ENCODE peak calls at places on chromosome 10, in seven cellular contexts. X is trophoblast cell, H is neuronal stem cell, P is mesenchymal stem cell, Z is IMR-90, G is H9, W is H1. T is an unnamed sample.

GRCh38 chr10:110006358-110007170 is 1.2 kb upstream of the ADD3 start:
- DNase-seq in H (peak), P (peak), Z (peak), W (no peak), G (peak), X (no peak), T (peak)

GRCh38 chr10:126422561-126422960 is 34.3 kb upstream of the ADAM12 start:
- DNase-seq in X (no peak), W (no peak), Z (peak), H (no peak), P (no peak), G (no peak), T (no peak)

GRCh38 chr10:61376377-61376776 is 76.8 kb downstream of the TMEM26 start:
- DNase-seq in G (no peak), W (no peak), H (no peak), X (no peak), Z (no peak), P (no peak), T (no peak)

GRCh38 chr10:3099291-3100092 is 32.1 kb downstream of the PFKP start:
- DNase-seq in Z (peak), X (peak), H (no peak), G (no peak), W (no peak), P (peak), T (no peak)

GRCh38 chr10:93435621-93436385 is 46.3 kb downstream of the MYOF start:
- DNase-seq in X (peak), G (no peak), H (peak), Z (peak), P (peak), W (no peak), T (peak)

GRCh38 chr10:30820282-30820991 is 190.9 kb upstream of the LYZL2 start:
- DNase-seq in P (peak), W (no peak), Z (peak), G (no peak), H (no peak), X (no peak), T (no peak)

GRCh38 chr10:11424456-11425287 is 186.8 kb downstream of the USP6NL start:
- DNase-seq in Z (peak), W (no peak), G (peak), H (peak), X (peak), P (peak), T (peak)

GRCh38 chr10:100083623-100084022 is 2.0 kb upstream of the CPN1 start:
- DNase-seq in H (no peak), W (no peak), P (no peak), Z (no peak), X (no peak), G (no peak), T (no peak)

GRCh38 chr10:119139464-119140067 is 25.9 kb downstream of the SFXN4 start:
- DNase-seq in W (peak), P (peak), X (peak), H (peak), Z (peak), G (peak), T (peak)

GRCh38 chr10:126598009-126598408 is 72.5 kb downstream of the C10orf90 start:
- DNase-seq in G (peak), H (peak), Z (peak), X (peak), W (no peak), P (peak), T (peak)

GRCh38 chr10:119670717-119671116 is 19.5 kb downstream of the BAG3 start:
- DNase-seq in H (no peak), G (no peak), X (no peak), P (no peak), W (no peak), Z (peak), T (no peak)

GRCh38 chr10:76082232-76082631 is 650.8 kb downstream of the LRMDA start:
- DNase-seq in H (no peak), X (no peak), P (no peak), G (no peak), W (no peak), Z (no peak), T (no peak)

GRCh38 chr10:69479241-69479730 is 28.0 kb downstream of the TSPAN15 start:
- DNase-seq in Z (no peak), X (no peak), W (no peak), H (no peak), P (no peak), G (no peak), T (no peak)

GRCh38 chr10:50421026-50421719 is 169.9 kb upstream of the ASAH2 start:
- DNase-seq in H (no peak), X (peak), Z (peak), G (peak), W (no peak), P (peak), T (peak)

GRCh38 chr10:119496282-119496681 is 46.2 kb downstream of the RGS10 start:
- DNase-seq in H (no peak), X (peak), W (no peak), G (no peak), P (peak), Z (no peak), T (peak)

GRCh38 chr10:61475449-61475873 is 22.3 kb upstream of the TMEM26 start:
- DNase-seq in G (no peak), H (no peak), X (peak), P (peak), W (no peak), Z (peak), T (no peak)

GRCh38 chr10:117186832-117187615 is 10.3 kb upstream of the KCNK18 start:
- DNase-seq in G (no peak), W (no peak), P (no peak), Z (peak), H (no peak), X (peak), T (peak)

GRCh38 chr10:80041162-80041561 is 37.3 kb upstream of the TMEM254 start:
- DNase-seq in P (no peak), H (no peak), Z (no peak), X (no peak), G (no peak), W (no peak), T (no peak)

GRCh38 chr10:77189056-77189455 is 448.6 kb downstream of the KCNMA1 start:
- DNase-seq in P (no peak), W (no peak), H (no peak), X (no peak), Z (no peak), G (no peak), T (no peak)

GRCh38 chr10:75352650-75353049 is 48.9 kb downstream of the ZNF503 start:
- DNase-seq in H (no peak), X (no peak), Z (peak), P (peak), G (no peak), W (no peak), T (no peak)

GRCh38 chr10:17335065-17335464 is 107.0 kb downstream of the VIM start:
- DNase-seq in H (no peak), Z (peak), G (no peak), X (peak), W (no peak), P (no peak), T (no peak)

GRCh38 chr10:91856637-91857036 is 52.6 kb downstream of the FGFBP3 start:
- DNase-seq in G (no peak), P (peak), W (no peak), Z (no peak), H (no peak), X (peak), T (peak)

GRCh38 chr10:68208424-68209042 is 23.4 kb downstream of the ATOH7 start:
- DNase-seq in P (peak), G (peak), W (peak), X (peak), Z (peak), H (peak), T (peak)

GRCh38 chr10:113600569-113600968 is 47.7 kb downstream of the HABP2 start:
- DNase-seq in X (peak), Z (no peak), P (no peak), W (no peak), H (no peak), G (no peak), T (no peak)

GRCh38 chr10:133058267-133059092 is 29.2 kb upstream of the ADGRA1 start:
- DNase-seq in P (no peak), W (no peak), H (no peak), G (no peak), Z (no peak), X (no peak), T (no peak)

GRCh38 chr10:91901784-91902677 is 7.3 kb downstream of the FGFBP3 start:
- DNase-seq in G (no peak), Z (peak), W (no peak), H (no peak), X (peak), P (peak), T (peak)

GRCh38 chr10:15856328-15857000 is 3.8 kb downstream of the MINDY3 start:
- DNase-seq in G (no peak), W (no peak), X (peak), P (peak), Z (no peak), H (no peak), T (peak)

GRCh38 chr10:96999987-97000386 is 167.9 kb downstream of the LCOR start:
- DNase-seq in X (no peak), G (no peak), P (no peak), W (no peak), Z (no peak), H (no peak), T (no peak)

GRCh38 chr10:102753724-102754123 is 10.0 kb downstream of the WBP1L start:
- DNase-seq in G (no peak), Z (no peak), W (no peak), P (no peak), X (no peak), H (no peak), T (no peak)
- H2BK5ac ChIP-seq in G (no peak), Z (peak), W (no peak), P (no peak), X (no peak), H (no peak), T (no peak)

DNA sequence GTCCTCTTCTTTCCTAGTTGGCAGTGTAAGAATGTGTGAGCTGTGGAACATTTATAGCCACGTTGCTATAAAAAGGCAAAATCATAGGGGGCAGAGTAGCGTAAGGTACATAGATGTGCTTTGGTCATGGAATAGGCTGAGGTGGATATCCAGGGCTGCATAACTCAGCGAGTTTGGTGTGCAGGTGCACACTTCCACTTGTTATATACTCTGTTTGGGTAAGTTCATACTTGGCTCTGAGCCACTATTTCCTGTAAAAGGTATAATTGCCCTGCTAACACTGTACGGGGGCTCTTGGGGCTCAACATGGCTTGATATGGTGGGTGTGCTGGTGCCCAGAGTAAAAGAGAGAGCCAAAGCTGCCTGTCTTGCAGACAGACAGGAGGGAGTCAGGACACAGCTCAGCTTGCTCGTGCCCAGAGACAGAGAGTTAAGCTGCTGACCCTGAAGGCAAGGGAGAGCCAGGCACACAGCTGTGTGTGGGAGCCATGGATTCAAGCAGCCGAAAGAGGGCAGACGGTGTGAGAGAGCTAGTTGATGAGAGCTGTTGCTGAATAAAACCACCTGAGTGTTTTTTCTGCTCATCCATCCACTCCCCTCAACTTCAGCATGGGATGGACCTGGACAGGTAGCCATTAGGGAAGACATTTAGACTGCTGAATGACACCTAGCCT is 126.7 kb downstream of the DKK1 start:
- DNase-seq in W (no peak), G (peak), Z (no peak), P (no peak), H (no peak), X (no peak), T (no peak)
- H3K4me2 ChIP-seq in W (no peak), G (no peak), Z (no peak), P (no peak), H (no peak), X (no peak), T (no peak)

DNA sequence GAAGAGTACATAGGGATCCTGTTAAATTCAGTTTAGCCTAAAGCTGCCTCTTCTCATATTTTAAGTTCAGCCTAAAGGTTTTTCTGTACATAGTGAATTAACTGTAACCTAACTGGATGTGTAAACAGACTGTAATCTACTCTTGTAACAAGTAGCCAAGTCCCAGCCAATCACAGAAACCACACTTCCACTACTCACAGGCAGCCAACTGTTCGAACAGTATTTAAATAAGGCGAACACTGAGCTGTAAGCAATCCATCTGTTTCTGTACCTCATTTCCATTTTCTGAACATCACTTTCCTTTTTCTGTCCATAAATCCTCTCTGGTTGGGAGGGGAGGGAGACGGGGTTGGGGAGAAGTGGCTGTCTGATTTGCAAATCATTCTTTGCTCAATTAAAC is 15.0 kb upstream of the STN1 start:
- DNase-seq in H (no peak), G (no peak), W (no peak), Z (no peak), P (no peak), X (no peak), T (no peak)
- H2BK5ac ChIP-seq in H (no peak), G (no peak), W (no peak), Z (no peak), P (no peak), X (no peak), T (no peak)

GRCh38 chr10:83941189-83941588 is 198.1 kb upstream of the GHITM start:
- DNase-seq in G (no peak), P (no peak), X (no peak), H (no peak), Z (no peak), W (no peak), T (no peak)

GRCh38 chr10:83943920-83944319 is 195.4 kb upstream of the GHITM start:
- DNase-seq in P (no peak), H (no peak), Z (no peak), W (no peak), X (no peak), G (no peak), T (no peak)

GRCh38 chr10:83942410-83942809 is 196.9 kb upstream of the GHITM start:
- DNase-seq in H (no peak), X (no peak), G (no peak), Z (no peak), P (no peak), W (no peak), T (no peak)
- H3K4me2 ChIP-seq in H (no peak), X (no peak), G (no peak), Z (no peak), P (no peak), W (no peak), T (no peak)

DNA sequence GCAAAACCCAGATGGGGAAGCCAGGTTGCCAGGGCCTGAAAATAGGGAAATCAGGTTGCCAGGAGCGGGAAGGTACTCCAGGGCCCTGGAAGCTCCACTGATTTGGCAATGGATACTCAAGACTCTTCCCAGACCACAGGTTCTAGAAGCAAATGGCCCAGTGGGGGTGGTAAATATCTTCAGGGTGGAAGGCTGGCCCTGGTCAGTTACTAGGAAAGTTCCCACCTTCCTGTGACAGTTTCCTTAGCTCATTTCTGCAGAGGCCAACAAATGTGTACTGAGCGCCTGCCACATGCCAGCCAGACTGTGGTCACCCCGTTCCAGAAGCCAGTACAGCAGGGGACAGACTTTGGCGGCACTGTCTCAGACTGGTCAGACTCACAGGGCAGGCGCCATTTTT is 113.6 kb downstream of the FAM53B start:
- DNase-seq in G (no peak), X (no peak), H (no peak), W (no peak), Z (no peak), P (no peak), T (no peak)
- H2BK5ac ChIP-seq in G (no peak), X (no peak), H (peak), W (no peak), Z (no peak), P (no peak), T (no peak)

DNA sequence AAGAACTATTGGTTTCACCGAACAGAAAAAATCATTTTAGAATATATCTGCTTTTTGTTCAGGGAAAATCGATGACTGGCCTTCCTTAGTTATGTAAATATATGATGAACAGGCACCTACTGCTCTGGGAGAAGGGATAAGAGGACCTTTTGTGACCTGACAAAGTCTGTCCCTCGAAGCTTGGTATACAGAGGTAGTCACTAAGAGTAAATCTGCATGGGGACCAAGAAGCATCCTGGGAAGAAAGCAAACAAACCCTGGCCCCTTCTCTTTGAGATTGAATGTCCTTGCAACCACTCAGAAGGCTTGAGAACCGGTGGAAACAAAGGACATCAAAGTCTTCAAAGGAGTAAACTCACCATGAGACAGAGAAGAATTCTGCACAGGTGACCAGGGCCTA is 52.3 kb downstream of the SKIDA1 start:
- DNase-seq in H (no peak), W (no peak), P (no peak), G (peak), X (no peak), Z (no peak), T (no peak)
- H3K4me2 ChIP-seq in H (no peak), W (no peak), P (no peak), G (no peak), X (no peak), Z (no peak), T (no peak)